ENCODE peak calls at places on chromosomes 2 and 18, in seven cellular contexts. One of them, this sample, is unnamed.

GRCh38 chr18:46434629-46435028 is 222.4 kb downstream of the LOXHD1 start:
- DNase-seq in K562: no peak
- DNase-seq in GM12878: no peak
- DNase-seq in HCT116: no peak
- DNase-seq in HepG2: no peak
- DNase-seq in SK-N-SH: no peak
- DNase-seq in H1: no peak
- DNase-seq in this sample: no peak

GRCh38 chr2:61658841-61659780 is 121.0 kb upstream of the XPO1 start:
- DNase-seq in K562: peak; percentile 42
- DNase-seq in GM12878: peak; percentile 27
- DNase-seq in HCT116: peak; percentile 60
- DNase-seq in HepG2: peak; percentile 44
- DNase-seq in SK-N-SH: peak; percentile 47
- DNase-seq in H1: peak; percentile 9
- DNase-seq in this sample: peak; percentile 73

GRCh38 chr2:47661310-47661709 is 121.6 kb upstream of the MSH6 start:
- DNase-seq in K562: no peak
- DNase-seq in GM12878: no peak
- DNase-seq in HCT116: no peak
- DNase-seq in HepG2: no peak
- DNase-seq in SK-N-SH: no peak
- DNase-seq in H1: no peak
- DNase-seq in this sample: no peak

GRCh38 chr2:64276417-64277095 is 132.3 kb upstream of the PELI1 start:
- DNase-seq in K562: no peak
- DNase-seq in GM12878: no peak
- DNase-seq in HCT116: no peak
- DNase-seq in HepG2: no peak
- DNase-seq in SK-N-SH: no peak
- DNase-seq in H1: peak; percentile 87
- DNase-seq in this sample: peak; percentile 43

GRCh38 chr18:49285627-49286026 is 174.8 kb downstream of the DYM start:
- DNase-seq in K562: no peak
- DNase-seq in GM12878: no peak
- DNase-seq in HCT116: no peak
- DNase-seq in HepG2: no peak
- DNase-seq in SK-N-SH: no peak
- DNase-seq in H1: no peak
- DNase-seq in this sample: no peak

GRCh38 chr18:13375302-13376255 is 157.0 kb downstream of the LDLRAD4 start:
- DNase-seq in K562: no peak
- DNase-seq in GM12878: peak; percentile 57
- DNase-seq in HCT116: peak; percentile 48
- DNase-seq in HepG2: no peak
- DNase-seq in SK-N-SH: no peak
- DNase-seq in H1: no peak
- DNase-seq in this sample: no peak

GRCh38 chr2:29766191-29766590 is 155.2 kb downstream of the ALK start:
- DNase-seq in K562: no peak
- DNase-seq in GM12878: no peak
- DNase-seq in HCT116: no peak
- DNase-seq in HepG2: no peak
- DNase-seq in SK-N-SH: no peak
- DNase-seq in H1: no peak
- DNase-seq in this sample: no peak

GRCh38 chr18:67519582-67519981 is 3.1 kb upstream of the DSEL start:
- DNase-seq in K562: no peak
- DNase-seq in GM12878: no peak
- DNase-seq in HCT116: no peak
- DNase-seq in HepG2: no peak
- DNase-seq in SK-N-SH: no peak
- DNase-seq in H1: no peak
- DNase-seq in this sample: no peak

GRCh38 chr18:45802814-45803492 is 22.5 kb upstream of the SIGLEC15 start:
- DNase-seq in K562: no peak
- DNase-seq in GM12878: no peak
- DNase-seq in HCT116: peak; percentile 93
- DNase-seq in HepG2: no peak
- DNase-seq in SK-N-SH: no peak
- DNase-seq in H1: no peak
- DNase-seq in this sample: no peak

GRCh38 chr2:10897956-10898355 is 13.8 kb upstream of the KCNF1 start:
- DNase-seq in K562: no peak
- DNase-seq in GM12878: no peak
- DNase-seq in HCT116: no peak
- DNase-seq in HepG2: no peak
- DNase-seq in SK-N-SH: no peak
- DNase-seq in H1: no peak
- DNase-seq in this sample: no peak

GRCh38 chr2:106581276-106581675 is 94.1 kb downstream of the CD8B2 start:
- DNase-seq in K562: no peak
- DNase-seq in GM12878: no peak
- DNase-seq in HCT116: no peak
- DNase-seq in HepG2: no peak
- DNase-seq in SK-N-SH: no peak
- DNase-seq in H1: no peak
- DNase-seq in this sample: no peak

GRCh38 chr18:12686100-12686499 is 16.4 kb downstream of the CEP76 start:
- DNase-seq in K562: no peak
- DNase-seq in GM12878: no peak
- DNase-seq in HCT116: peak; percentile 22
- DNase-seq in HepG2: peak; percentile 24
- DNase-seq in SK-N-SH: peak; percentile 24
- DNase-seq in H1: no peak
- DNase-seq in this sample: no peak

GRCh38 chr2:169776483-169776802 is 22.2 kb upstream of the SSB start:
- DNase-seq in K562: no peak
- DNase-seq in GM12878: no peak
- DNase-seq in HCT116: no peak
- DNase-seq in HepG2: no peak
- DNase-seq in SK-N-SH: no peak
- DNase-seq in H1: no peak
- DNase-seq in this sample: no peak

GRCh38 chr18:13518382-13518781 is 208.0 kb downstream of the FAM210A start:
- DNase-seq in K562: no peak
- DNase-seq in GM12878: no peak
- DNase-seq in HCT116: no peak
- DNase-seq in HepG2: no peak
- DNase-seq in SK-N-SH: no peak
- DNase-seq in H1: no peak
- DNase-seq in this sample: no peak

GRCh38 chr2:73343992-73344391 is 41.6 kb upstream of the ALMS1 start:
- DNase-seq in K562: no peak
- DNase-seq in GM12878: no peak
- DNase-seq in HCT116: no peak
- DNase-seq in HepG2: no peak
- DNase-seq in SK-N-SH: no peak
- DNase-seq in H1: no peak
- DNase-seq in this sample: no peak

GRCh38 chr2:157304811-157305712 is 20.6 kb downstream of the ERMN start:
- DNase-seq in K562: no peak
- DNase-seq in GM12878: no peak
- DNase-seq in HCT116: no peak
- DNase-seq in HepG2: no peak
- DNase-seq in SK-N-SH: no peak
- DNase-seq in H1: no peak
- DNase-seq in this sample: no peak

GRCh38 chr2:98280376-98281102 is 65.7 kb upstream of the CNGA3 start:
- DNase-seq in K562: no peak
- DNase-seq in GM12878: no peak
- DNase-seq in HCT116: no peak
- DNase-seq in HepG2: no peak
- DNase-seq in SK-N-SH: no peak
- DNase-seq in H1: no peak
- DNase-seq in this sample: no peak

GRCh38 chr2:121502781-121503180 is 27.9 kb upstream of the RNU4ATAC start:
- DNase-seq in K562: no peak
- DNase-seq in GM12878: no peak
- DNase-seq in HCT116: no peak
- DNase-seq in HepG2: no peak
- DNase-seq in SK-N-SH: no peak
- DNase-seq in H1: no peak
- DNase-seq in this sample: no peak

DNA sequence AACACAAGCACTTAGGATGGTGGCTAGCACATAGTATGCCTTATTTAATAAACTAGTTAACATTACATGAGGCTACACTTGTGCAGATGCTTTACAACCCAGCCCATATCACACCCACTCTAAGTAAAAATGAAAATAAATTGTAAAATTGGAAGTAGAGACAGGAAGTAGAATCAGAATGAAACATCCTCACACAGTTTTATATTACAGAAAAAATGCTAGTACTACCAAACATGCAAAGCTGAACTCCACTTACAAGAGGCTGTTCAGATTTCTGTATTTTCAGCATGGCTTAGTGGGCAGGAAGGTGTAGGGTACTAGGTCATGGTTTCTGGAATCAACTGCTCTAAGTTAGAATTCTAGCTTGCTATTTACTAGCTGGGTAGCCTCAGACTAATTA is 18.2 kb upstream of the CRIM1 start:
- DNase-seq in K562: no peak
- DNase-seq in GM12878: no peak
- DNase-seq in HCT116: no peak
- DNase-seq in HepG2: no peak
- DNase-seq in SK-N-SH: no peak
- DNase-seq in H1: no peak
- DNase-seq in this sample: no peak
- TF ChIP-seq JUND in K562: no peak
- TF ChIP-seq JUND in GM12878: no peak
- TF ChIP-seq JUND in HCT116: no peak
- TF ChIP-seq JUND in HepG2: no peak
- TF ChIP-seq JUND in SK-N-SH: no peak
- TF ChIP-seq JUND in H1: no peak
- TF ChIP-seq JUND in this sample: no peak

DNA sequence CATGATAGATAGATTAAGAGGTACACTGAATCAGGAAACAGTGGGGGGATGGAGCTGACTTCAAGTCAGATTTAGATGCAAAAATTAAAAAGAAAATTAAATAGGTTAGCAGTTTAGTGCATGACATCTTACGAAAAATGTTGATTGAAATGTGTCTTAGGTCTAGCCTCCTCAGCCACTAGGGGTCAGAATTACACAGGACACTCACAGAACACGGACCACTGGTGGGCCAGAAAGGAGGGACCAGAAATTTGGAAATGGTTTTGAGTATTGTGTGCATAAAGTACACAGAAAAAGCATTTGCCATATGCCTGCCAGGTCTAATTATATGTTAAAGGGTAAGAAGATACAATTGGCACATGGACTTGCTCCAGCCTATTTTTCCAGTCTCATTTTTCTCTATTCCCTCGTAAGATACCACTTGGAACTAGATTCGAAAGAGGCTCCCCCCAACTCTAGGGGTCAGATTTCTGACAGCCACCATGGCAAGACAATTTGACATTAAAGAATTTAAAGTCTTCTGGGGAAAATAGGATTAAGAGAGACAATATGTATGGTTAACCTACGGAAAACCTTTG is 550.2 kb upstream of the SETBP1 start:
- DNase-seq in K562: peak; percentile 4
- DNase-seq in GM12878: no peak
- DNase-seq in HCT116: no peak
- DNase-seq in HepG2: peak; percentile 10
- DNase-seq in SK-N-SH: peak; percentile 59
- DNase-seq in H1: no peak
- DNase-seq in this sample: peak; percentile 78
- TF ChIP-seq JUND in K562: no peak
- TF ChIP-seq JUND in GM12878: no peak
- TF ChIP-seq JUND in HCT116: no peak
- TF ChIP-seq JUND in HepG2: no peak
- TF ChIP-seq JUND in SK-N-SH: no peak
- TF ChIP-seq JUND in H1: no peak
- TF ChIP-seq JUND in this sample: no peak

DNA sequence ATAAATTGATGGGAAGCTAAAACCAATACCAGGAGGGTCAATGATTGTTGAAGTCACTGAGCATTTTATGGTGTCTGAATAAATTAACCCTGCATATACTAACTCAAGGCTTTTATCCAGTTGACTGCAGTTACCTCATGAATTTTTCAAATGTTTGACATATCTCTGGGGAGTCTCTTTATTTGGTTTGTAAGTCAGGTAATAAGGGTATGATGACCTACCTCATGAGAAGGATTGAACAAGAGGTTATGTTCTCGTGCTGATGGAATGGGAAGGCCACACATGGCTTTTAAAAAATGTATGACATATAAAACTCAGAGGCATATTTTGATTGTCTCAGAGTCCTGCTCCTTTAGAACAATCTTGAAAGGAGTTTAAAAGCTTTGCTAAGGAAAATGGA is 237.6 kb downstream of the THSD7B start:
- DNase-seq in K562: no peak
- DNase-seq in GM12878: no peak
- DNase-seq in HCT116: no peak
- DNase-seq in HepG2: no peak
- DNase-seq in SK-N-SH: no peak
- DNase-seq in H1: no peak
- DNase-seq in this sample: no peak
- TF ChIP-seq JUND in K562: no peak
- TF ChIP-seq JUND in GM12878: no peak
- TF ChIP-seq JUND in HCT116: no peak
- TF ChIP-seq JUND in HepG2: no peak
- TF ChIP-seq JUND in SK-N-SH: no peak
- TF ChIP-seq JUND in H1: no peak
- TF ChIP-seq JUND in this sample: no peak

GRCh38 chr2:182068811-182069210 is 83.2 kb downstream of the PPP1R1C start:
- DNase-seq in K562: no peak
- DNase-seq in GM12878: no peak
- DNase-seq in HCT116: no peak
- DNase-seq in HepG2: no peak
- DNase-seq in SK-N-SH: no peak
- DNase-seq in H1: no peak
- DNase-seq in this sample: no peak
- TF ChIP-seq JUND in K562: no peak
- TF ChIP-seq JUND in GM12878: no peak
- TF ChIP-seq JUND in HCT116: no peak
- TF ChIP-seq JUND in HepG2: no peak
- TF ChIP-seq JUND in SK-N-SH: no peak
- TF ChIP-seq JUND in H1: no peak
- TF ChIP-seq JUND in this sample: no peak

DNA sequence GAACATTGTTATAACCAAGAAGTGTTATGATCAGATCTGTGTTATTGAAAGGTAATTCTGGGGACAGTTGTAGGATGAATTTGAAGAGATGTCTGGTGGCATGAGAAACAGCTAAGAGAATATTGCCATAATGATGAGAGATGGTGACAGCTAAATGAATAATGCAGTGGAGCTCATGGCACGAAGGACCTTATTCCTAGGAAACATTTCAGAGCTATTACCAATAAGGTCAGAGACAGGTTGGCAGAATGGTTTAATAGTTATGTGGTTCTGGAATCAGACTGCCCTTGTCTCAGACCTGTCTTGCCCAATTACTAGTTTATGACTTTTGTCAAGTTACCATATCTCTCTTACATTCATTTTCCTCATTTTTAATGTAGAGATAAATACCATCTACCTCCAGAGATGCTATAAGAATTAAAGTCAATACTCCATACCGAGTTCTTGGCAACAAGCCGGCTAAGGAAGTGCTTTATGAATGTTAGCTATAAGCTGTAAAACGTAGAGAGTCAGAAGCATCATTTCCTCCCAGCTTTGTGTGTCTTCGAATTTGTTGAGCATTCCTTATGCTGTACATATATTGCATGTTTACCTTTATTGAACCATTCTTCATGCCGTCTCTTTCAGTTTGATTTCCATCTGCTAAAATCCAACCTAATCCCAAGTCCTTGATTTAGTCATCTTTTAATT is 73.6 kb upstream of the COL5A2 start:
- DNase-seq in K562: no peak
- DNase-seq in GM12878: no peak
- DNase-seq in HCT116: no peak
- DNase-seq in HepG2: no peak
- DNase-seq in SK-N-SH: no peak
- DNase-seq in H1: no peak
- DNase-seq in this sample: peak; percentile 18
- TF ChIP-seq JUND in K562: no peak
- TF ChIP-seq JUND in GM12878: no peak
- TF ChIP-seq JUND in HCT116: no peak
- TF ChIP-seq JUND in HepG2: no peak
- TF ChIP-seq JUND in SK-N-SH: peak; percentile 62
- TF ChIP-seq JUND in H1: no peak
- TF ChIP-seq JUND in this sample: no peak